ENCODE peak calls at places on chromosomes 7 and 10, in four cellular contexts. One of them, this sample, is unnamed.

GRCh38 chr7:148804343-148805234 is 79.5 kb downstream of the EZH2 start:
- DNase-seq in lower lobe of right lung: no peak
- DNase-seq in brain microvascular endothelial cell: no peak
- DNase-seq in HCT116: no peak
- DNase-seq in this sample: no peak

GRCh38 chr10:89543841-89544240 is 8.4 kb upstream of the SLC16A12 start:
- DNase-seq in lower lobe of right lung: no peak
- DNase-seq in brain microvascular endothelial cell: no peak
- DNase-seq in HCT116: no peak
- DNase-seq in this sample: no peak

GRCh38 chr7:120059641-120060040 is 213.3 kb upstream of the KCND2 start:
- DNase-seq in lower lobe of right lung: no peak
- DNase-seq in brain microvascular endothelial cell: no peak
- DNase-seq in HCT116: no peak
- DNase-seq in this sample: no peak

GRCh38 chr7:48280100-48280499 is 108.8 kb downstream of the ABCA13 start:
- DNase-seq in lower lobe of right lung: no peak
- DNase-seq in brain microvascular endothelial cell: peak
- DNase-seq in HCT116: no peak
- DNase-seq in this sample: peak

GRCh38 chr7:135684134-135684533 is 21.8 kb downstream of the STMP1 start:
- DNase-seq in lower lobe of right lung: no peak
- DNase-seq in brain microvascular endothelial cell: peak
- DNase-seq in HCT116: no peak
- DNase-seq in this sample: no peak

GRCh38 chr7:100865372-100865911 is 1.7 kb upstream of the TRIP6 start:
- DNase-seq in lower lobe of right lung: no peak
- DNase-seq in brain microvascular endothelial cell: no peak
- DNase-seq in HCT116: peak
- DNase-seq in this sample: peak

GRCh38 chr7:33346055-33346454 is 216.7 kb downstream of the BBS9 start:
- DNase-seq in lower lobe of right lung: no peak
- DNase-seq in brain microvascular endothelial cell: no peak
- DNase-seq in HCT116: no peak
- DNase-seq in this sample: no peak

GRCh38 chr7:123282181-123282580 is 82.4 kb upstream of the SLC13A1 start:
- DNase-seq in lower lobe of right lung: no peak
- DNase-seq in brain microvascular endothelial cell: no peak
- DNase-seq in HCT116: no peak
- DNase-seq in this sample: no peak

GRCh38 chr7:2141011-2141410 is 91.7 kb downstream of the MAD1L1 start:
- DNase-seq in lower lobe of right lung: no peak
- DNase-seq in brain microvascular endothelial cell: no peak
- DNase-seq in HCT116: no peak
- DNase-seq in this sample: no peak

GRCh38 chr10:27513451-27514191 is 9.5 kb downstream of the RAB18 start:
- DNase-seq in lower lobe of right lung: no peak
- DNase-seq in brain microvascular endothelial cell: peak
- DNase-seq in HCT116: no peak
- DNase-seq in this sample: peak

GRCh38 chr10:110525349-110526260 is 27.9 kb downstream of the DUSP5 start:
- DNase-seq in lower lobe of right lung: no peak
- DNase-seq in brain microvascular endothelial cell: no peak
- DNase-seq in HCT116: no peak
- DNase-seq in this sample: peak

GRCh38 chr7:47568569-47568968 is 13.3 kb downstream of the TNS3 start:
- DNase-seq in lower lobe of right lung: peak
- DNase-seq in brain microvascular endothelial cell: no peak
- DNase-seq in HCT116: no peak
- DNase-seq in this sample: no peak

GRCh38 chr7:103685646-103686418 is 239.8 kb upstream of the SLC26A5 start:
- DNase-seq in lower lobe of right lung: no peak
- DNase-seq in brain microvascular endothelial cell: no peak
- DNase-seq in HCT116: no peak
- DNase-seq in this sample: no peak

GRCh38 chr7:98703916-98704315 is 86.8 kb downstream of the NPTX2 start:
- DNase-seq in lower lobe of right lung: no peak
- DNase-seq in brain microvascular endothelial cell: no peak
- DNase-seq in HCT116: no peak
- DNase-seq in this sample: no peak

GRCh38 chr10:49298990-49299815 is at the start of gene C10orf71:
- DNase-seq in lower lobe of right lung: no peak
- DNase-seq in brain microvascular endothelial cell: no peak
- DNase-seq in HCT116: no peak
- DNase-seq in this sample: no peak

GRCh38 chr10:114879093-114879492 is 57.5 kb downstream of the FHIP2A start:
- DNase-seq in lower lobe of right lung: no peak
- DNase-seq in brain microvascular endothelial cell: no peak
- DNase-seq in HCT116: no peak
- DNase-seq in this sample: no peak

GRCh38 chr10:29843143-29843542 is 208.4 kb upstream of the SVIL start:
- DNase-seq in lower lobe of right lung: no peak
- DNase-seq in brain microvascular endothelial cell: no peak
- DNase-seq in HCT116: no peak
- DNase-seq in this sample: no peak

GRCh38 chr10:29838529-29838928 is 203.8 kb upstream of the SVIL start:
- DNase-seq in lower lobe of right lung: no peak
- DNase-seq in brain microvascular endothelial cell: no peak
- DNase-seq in HCT116: no peak
- DNase-seq in this sample: no peak

GRCh38 chr10:29841724-29842649 is 207.2 kb upstream of the SVIL start:
- DNase-seq in lower lobe of right lung: peak
- DNase-seq in brain microvascular endothelial cell: peak
- DNase-seq in HCT116: no peak
- DNase-seq in this sample: no peak

GRCh38 chr10:29839826-29840515 is 205.2 kb upstream of the SVIL start:
- DNase-seq in lower lobe of right lung: peak
- DNase-seq in brain microvascular endothelial cell: no peak
- DNase-seq in HCT116: no peak
- DNase-seq in this sample: peak

GRCh38 chr10:29840516-29841276 is 205.9 kb upstream of the SVIL start:
- DNase-seq in lower lobe of right lung: no peak
- DNase-seq in brain microvascular endothelial cell: no peak
- DNase-seq in HCT116: no peak
- DNase-seq in this sample: no peak
- H3K27ac ChIP-seq in lower lobe of right lung: peak
- H3K27ac ChIP-seq in brain microvascular endothelial cell: no peak
- H3K27ac ChIP-seq in HCT116: no peak
- H3K27ac ChIP-seq in this sample: no peak

GRCh38 chr10:102503264-102504178 is at the start of gene SUFU:
- DNase-seq in lower lobe of right lung: peak
- DNase-seq in brain microvascular endothelial cell: peak
- DNase-seq in HCT116: peak
- DNase-seq in this sample: peak

GRCh38 chr10:102502029-102502336 is 529 bp downstream of the ACTR1A start:
- DNase-seq in lower lobe of right lung: peak
- DNase-seq in brain microvascular endothelial cell: peak
- DNase-seq in HCT116: peak
- DNase-seq in this sample: peak

GRCh38 chr10:102502337-102503151 is at the start of gene ACTR1A:
- DNase-seq in lower lobe of right lung: peak
- DNase-seq in brain microvascular endothelial cell: peak
- DNase-seq in HCT116: peak
- DNase-seq in this sample: peak

GRCh38 chr10:102500621-102501149 is 1.8 kb downstream of the ACTR1A start:
- DNase-seq in lower lobe of right lung: no peak
- DNase-seq in brain microvascular endothelial cell: no peak
- DNase-seq in HCT116: no peak
- DNase-seq in this sample: no peak

DNA sequence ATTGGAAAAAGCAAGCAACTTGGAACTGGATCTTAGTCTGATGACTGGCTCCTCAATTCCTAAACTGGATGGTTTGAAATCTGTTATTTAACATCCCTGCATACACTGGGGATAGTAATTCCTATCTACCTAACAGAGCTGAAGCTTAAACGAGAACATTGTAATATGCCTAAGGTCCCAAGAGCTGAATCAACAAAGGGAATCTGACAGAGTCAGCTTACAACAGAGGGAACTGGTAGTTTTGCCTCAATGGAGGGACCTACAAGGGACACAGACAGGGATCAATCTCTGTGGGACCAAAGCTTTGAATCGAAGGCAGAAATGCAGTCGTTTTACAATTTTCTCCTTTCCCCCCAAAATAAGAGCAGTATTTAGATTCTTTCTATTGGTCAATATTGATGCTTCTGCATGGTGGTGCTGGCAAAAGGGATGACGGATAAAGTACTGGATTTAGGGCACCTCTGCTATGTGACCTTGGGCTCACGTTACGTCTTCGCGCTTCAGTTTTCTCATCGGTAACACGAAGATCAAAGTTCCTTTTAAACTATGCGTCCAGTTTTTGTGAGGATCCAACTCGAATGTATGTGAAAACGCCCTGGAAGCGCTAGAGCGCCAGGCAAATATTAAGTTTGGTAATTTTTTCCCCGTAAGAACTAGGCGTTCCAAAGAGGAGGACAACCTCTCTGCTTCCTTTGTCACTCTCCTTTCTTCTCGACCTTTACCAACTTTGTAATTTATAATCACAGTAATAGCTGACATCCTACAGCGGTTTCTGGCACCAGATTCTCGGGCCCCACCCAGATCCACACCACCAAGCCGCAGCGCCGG is 1.1 kb downstream of the ACTR1A start:
- DNase-seq in lower lobe of right lung: no peak
- DNase-seq in brain microvascular endothelial cell: no peak
- DNase-seq in HCT116: no peak
- DNase-seq in this sample: no peak
- H3K27ac ChIP-seq in lower lobe of right lung: peak
- H3K27ac ChIP-seq in brain microvascular endothelial cell: peak
- H3K27ac ChIP-seq in HCT116: peak
- H3K27ac ChIP-seq in this sample: peak

DNA sequence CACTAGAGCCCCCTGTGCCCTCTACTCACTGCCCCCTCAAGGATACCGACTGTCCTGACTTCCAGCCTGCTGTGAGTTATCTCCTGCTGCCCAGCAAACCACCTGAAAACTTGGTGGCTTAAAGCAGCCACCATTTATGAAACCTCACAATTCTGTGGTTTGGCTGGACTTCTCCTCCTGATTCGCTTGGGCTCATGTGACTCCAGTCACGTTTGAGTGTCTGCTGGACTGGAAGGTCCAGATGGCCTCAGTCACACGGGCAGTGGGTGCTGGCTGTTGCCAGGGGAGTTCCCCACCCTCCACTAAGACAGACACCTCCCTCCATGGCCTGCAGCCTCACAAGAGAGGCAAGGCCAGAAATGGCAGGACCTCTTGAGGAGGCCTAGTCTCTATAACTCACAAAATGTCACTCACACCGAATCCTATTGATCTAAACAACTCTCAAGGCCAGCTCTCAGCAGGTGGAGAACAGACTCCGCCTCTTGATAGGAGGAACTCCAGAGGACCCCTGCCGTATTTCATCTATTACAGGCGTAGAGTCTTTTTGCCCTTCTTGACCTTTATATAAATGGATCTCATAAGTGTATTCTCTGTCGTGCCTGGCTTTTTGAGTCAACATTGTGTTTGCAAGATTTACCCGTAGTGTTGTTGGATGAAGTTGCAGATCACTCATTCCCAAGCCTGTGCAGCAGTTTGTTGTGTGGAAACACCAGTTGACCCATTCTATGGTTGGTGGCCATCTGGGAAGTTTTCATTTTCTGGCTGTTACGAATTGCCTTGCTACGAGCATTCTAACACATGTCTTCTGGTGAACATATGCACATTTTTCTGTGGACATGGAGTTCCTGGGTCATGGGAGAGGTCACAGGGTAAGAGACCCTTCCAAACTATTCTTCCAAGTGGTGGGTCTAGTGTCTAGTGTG is 48.3 kb downstream of the ZMIZ1 start:
- DNase-seq in lower lobe of right lung: peak
- DNase-seq in brain microvascular endothelial cell: no peak
- DNase-seq in HCT116: no peak
- DNase-seq in this sample: no peak
- H3K27ac ChIP-seq in lower lobe of right lung: peak
- H3K27ac ChIP-seq in brain microvascular endothelial cell: no peak
- H3K27ac ChIP-seq in HCT116: no peak
- H3K27ac ChIP-seq in this sample: peak

GRCh38 chr10:102246261-102246660 is 929 bp downstream of the GBF1 start:
- DNase-seq in lower lobe of right lung: no peak
- DNase-seq in brain microvascular endothelial cell: no peak
- DNase-seq in HCT116: no peak
- DNase-seq in this sample: no peak

GRCh38 chr10:102245101-102245931 is at the start of gene GBF1:
- DNase-seq in lower lobe of right lung: peak
- DNase-seq in brain microvascular endothelial cell: peak
- DNase-seq in HCT116: peak
- DNase-seq in this sample: peak

GRCh38 chr10:102243304-102243703 is 2.0 kb upstream of the PITX3 start:
- DNase-seq in lower lobe of right lung: no peak
- DNase-seq in brain microvascular endothelial cell: peak
- DNase-seq in HCT116: no peak
- DNase-seq in this sample: peak

GRCh38 chr10:102245932-102246251 is 560 bp downstream of the GBF1 start:
- DNase-seq in lower lobe of right lung: no peak
- DNase-seq in brain microvascular endothelial cell: no peak
- DNase-seq in HCT116: no peak
- DNase-seq in this sample: no peak

GRCh38 chr10:102247724-102248123 is 2.4 kb downstream of the GBF1 start:
- DNase-seq in lower lobe of right lung: no peak
- DNase-seq in brain microvascular endothelial cell: no peak
- DNase-seq in HCT116: no peak
- DNase-seq in this sample: no peak
- H3K27ac ChIP-seq in lower lobe of right lung: no peak
- H3K27ac ChIP-seq in brain microvascular endothelial cell: no peak
- H3K27ac ChIP-seq in HCT116: no peak
- H3K27ac ChIP-seq in this sample: no peak

This sample was measured in RWPE1.